ENCODE peak calls at places on chromosomes 16 and 17, in nine cellular contexts. V, M, K, Y, R, A, N, X and H are unnamed samples. For H3K4me1, the result is how much of the 10 kb centered on the place peaks cover.

GRCh38 chr16:80503144-80503543 is 37.6 kb upstream of the DYNLRB2 start:
- DNase-seq in V (no peak), M (no peak), K (no peak), Y (no peak), R (no peak), A (no peak), N (no peak), X (no peak), H (no peak)

GRCh38 chr17:74373838-74374606 is 6.7 kb downstream of the GPR142 start:
- DNase-seq in V (no peak), M (no peak), K (no peak), Y (no peak), R (peak), A (no peak), N (peak), X (no peak), H (no peak)

GRCh38 chr16:82361885-82362284 is 191.9 kb upstream of the MPHOSPH6 start:
- DNase-seq in V (no peak), M (no peak), K (no peak), Y (no peak), R (no peak), A (no peak), N (no peak), X (no peak), H (no peak)

GRCh38 chr17:38871247-38871991 is 1.6 kb downstream of the LASP1 start:
- DNase-seq in V (peak), M (no peak), K (peak), Y (peak), R (peak), A (peak), N (peak), X (peak), H (peak)

GRCh38 chr17:15782809-15783208 is 50.7 kb downstream of the TBC1D26 start:
- DNase-seq in V (no peak), M (no peak), K (peak), Y (peak), R (peak), A (no peak), N (peak), X (no peak), H (no peak)

GRCh38 chr16:57380671-57381462 is 8.6 kb downstream of the CX3CL1 start:
- DNase-seq in V (no peak), M (no peak), K (no peak), Y (peak), R (peak), A (no peak), N (peak), X (no peak), H (no peak)

GRCh38 chr17:45886852-45887251 is 7.5 kb upstream of the MAPT start:
- DNase-seq in V (no peak), M (no peak), K (no peak), Y (no peak), R (no peak), A (no peak), N (no peak), X (no peak), H (no peak)

GRCh38 chr16:57482845-57483545 is 3.3 kb downstream of the DOK4 start:
- DNase-seq in V (no peak), M (no peak), K (peak), Y (no peak), R (peak), A (peak), N (no peak), X (no peak), H (no peak)

GRCh38 chr17:75130632-75131277 is 787 bp downstream of the NT5C start:
- DNase-seq in V (peak), M (no peak), K (peak), Y (peak), R (peak), A (peak), N (peak), X (no peak), H (no peak)

GRCh38 chr17:77594416-77595209 is 363.9 kb upstream of the TNRC6C start:
- DNase-seq in V (no peak), M (no peak), K (peak), Y (no peak), R (no peak), A (peak), N (no peak), X (no peak), H (no peak)

GRCh38 chr17:76384987-76385891 is 830 bp downstream of the SPHK1 start:
- DNase-seq in V (peak), M (no peak), K (peak), Y (peak), R (peak), A (peak), N (peak), X (peak), H (peak)

GRCh38 chr17:2075336-2076056 is 20.6 kb downstream of the HIC1 start:
- DNase-seq in V (peak), M (no peak), K (peak), Y (peak), R (no peak), A (peak), N (no peak), X (no peak), H (no peak)

GRCh38 chr17:41734139-41734948 is at the start of gene HAP1:
- DNase-seq in V (peak), M (no peak), K (no peak), Y (peak), R (peak), A (peak), N (no peak), X (no peak), H (no peak)

GRCh38 chr16:80948886-80949502 is 57.7 kb downstream of the CMC2 start:
- DNase-seq in V (peak), M (no peak), K (peak), Y (peak), R (no peak), A (peak), N (peak), X (no peak), H (no peak)

GRCh38 chr17:81714412-81715106 is 2.5 kb downstream of the SLC25A10 start:
- DNase-seq in V (no peak), M (no peak), K (no peak), Y (peak), R (no peak), A (no peak), N (no peak), X (no peak), H (no peak)

GRCh38 chr16:9446471-9447194 is 355.2 kb downstream of the HAPSTR1 start:
- DNase-seq in V (peak), M (no peak), K (no peak), Y (no peak), R (peak), A (no peak), N (no peak), X (no peak), H (no peak)

GRCh38 chr16:30728321-30728720 is 19.9 kb upstream of the PHKG2 start:
- DNase-seq in V (no peak), M (no peak), K (no peak), Y (no peak), R (no peak), A (no peak), N (no peak), X (no peak), H (no peak)

GRCh38 chr17:43658890-43659289 is 2.8 kb downstream of the MEOX1 start:
- DNase-seq in V (no peak), M (no peak), K (no peak), Y (no peak), R (no peak), A (peak), N (no peak), X (no peak), H (no peak)

GRCh38 chr17:67281736-67282135 is 36.7 kb upstream of the HELZ start:
- DNase-seq in V (peak), M (no peak), K (no peak), Y (no peak), R (no peak), A (no peak), N (no peak), X (no peak), H (peak)

GRCh38 chr17:38416840-38417209 is 11.4 kb upstream of the ARHGAP23 start:
- DNase-seq in V (no peak), M (no peak), K (no peak), Y (no peak), R (no peak), A (no peak), N (no peak), X (no peak), H (no peak)

GRCh38 chr17:31433091-31433790 is 41.8 kb downstream of the RAB11FIP4 start:
- DNase-seq in V (no peak), M (no peak), K (no peak), Y (no peak), R (no peak), A (no peak), N (no peak), X (no peak), H (no peak)

GRCh38 chr17:1592751-1593629 is 30.4 kb upstream of the PITPNA start:
- DNase-seq in V (no peak), M (no peak), K (no peak), Y (no peak), R (no peak), A (no peak), N (peak), X (no peak), H (no peak)

GRCh38 chr17:4908301-4908700 is 5.4 kb upstream of the CHRNE start:
- DNase-seq in V (peak), M (no peak), K (no peak), Y (no peak), R (no peak), A (peak), N (no peak), X (no peak), H (peak)

GRCh38 chr16:57623251-57624043 is 5.0 kb upstream of the ADGRG1 start:
- DNase-seq in V (peak), M (no peak), K (no peak), Y (peak), R (peak), A (peak), N (peak), X (no peak), H (peak)

GRCh38 chr17:45826919-45827628 is 17.6 kb upstream of the SPPL2C start:
- DNase-seq in V (no peak), M (no peak), K (no peak), Y (no peak), R (no peak), A (no peak), N (no peak), X (no peak), H (no peak)

GRCh38 chr17:40540448-40540847 is 24.8 kb downstream of the CCR7 start:
- DNase-seq in V (peak), M (no peak), K (no peak), Y (peak), R (no peak), A (no peak), N (no peak), X (no peak), H (no peak)

GRCh38 chr17:81601525-81602120 is 35.3 kb downstream of the NPLOC4 start:
- DNase-seq in V (peak), M (no peak), K (peak), Y (no peak), R (peak), A (peak), N (peak), X (no peak), H (peak)

GRCh38 chr17:7856081-7856791 is 1.1 kb downstream of the NAA38 start:
- DNase-seq in V (no peak), M (peak), K (peak), Y (peak), R (peak), A (peak), N (peak), X (no peak), H (peak)

GRCh38 chr17:79561486-79562116 is 49.2 kb downstream of the RBFOX3 start:
- DNase-seq in V (no peak), M (no peak), K (no peak), Y (no peak), R (no peak), A (no peak), N (no peak), X (no peak), H (no peak)

GRCh38 chr17:15262291-15263205 is 2.6 kb downstream of the PMP22 start:
- DNase-seq in V (peak), M (peak), K (peak), Y (peak), R (peak), A (peak), N (peak), X (peak), H (peak)

GRCh38 chr16:65767125-65767524 is 599.4 kb upstream of the CDH5 start:
- DNase-seq in V (peak), M (no peak), K (no peak), Y (no peak), R (no peak), A (peak), N (no peak), X (no peak), H (no peak)

GRCh38 chr17:2282297-2282873 is 21.2 kb downstream of the SMG6 start:
- DNase-seq in V (peak), M (no peak), K (no peak), Y (no peak), R (no peak), A (peak), N (no peak), X (no peak), H (no peak)

GRCh38 chr16:86110726-86111125 is 211.8 kb downstream of the IRF8 start:
- DNase-seq in V (no peak), M (no peak), K (no peak), Y (no peak), R (no peak), A (no peak), N (no peak), X (no peak), H (no peak)

GRCh38 chr16:49701867-49702494 is 153.9 kb downstream of the ZNF423 start:
- DNase-seq in V (peak), M (peak), K (peak), Y (peak), R (peak), A (peak), N (peak), X (peak), H (no peak)
- H3K4me1 ChIP-seq in V (under half), M (half or more), K (under half), Y (under half), R (under half), A (half or more), N (under half), X (under half), H (under half)

GRCh38 chr17:10756604-10757003 is 26.8 kb upstream of the TMEM220 start:
- DNase-seq in V (no peak), M (no peak), K (no peak), Y (no peak), R (peak), A (no peak), N (no peak), X (no peak), H (no peak)
- H3K4me1 ChIP-seq in V (under half), M (under half), K (under half), Y (under half), R (under half), A (under half), N (under half), X (under half), H (under half)

GRCh38 chr16:76670125-76670857 is 393.1 kb downstream of the CNTNAP4 start:
- DNase-seq in V (no peak), M (no peak), K (no peak), Y (no peak), R (no peak), A (no peak), N (no peak), X (no peak), H (no peak)
- H3K4me1 ChIP-seq in V (under half), M (under half), K (under half), Y (under half), R (under half), A (under half), N (under half), X (under half), H (under half)

GRCh38 chr16:83958137-83958810 is 5.2 kb downstream of the OSGIN1 start:
- DNase-seq in V (no peak), M (no peak), K (no peak), Y (no peak), R (no peak), A (no peak), N (no peak), X (no peak), H (no peak)

GRCh38 chr16:83956336-83957289 is 3.6 kb downstream of the OSGIN1 start:
- DNase-seq in V (peak), M (peak), K (peak), Y (peak), R (peak), A (peak), N (peak), X (peak), H (no peak)

GRCh38 chr16:83958842-83959565 is 6.0 kb downstream of the OSGIN1 start:
- DNase-seq in V (no peak), M (no peak), K (no peak), Y (no peak), R (no peak), A (no peak), N (no peak), X (no peak), H (no peak)

GRCh38 chr16:83955218-83956130 is 2.4 kb downstream of the OSGIN1 start:
- DNase-seq in V (no peak), M (no peak), K (no peak), Y (no peak), R (no peak), A (no peak), N (peak), X (no peak), H (no peak)

GRCh38 chr16:83957296-83957855 is 4.3 kb downstream of the OSGIN1 start:
- DNase-seq in V (no peak), M (no peak), K (no peak), Y (no peak), R (no peak), A (no peak), N (no peak), X (no peak), H (no peak)
- H3K4me1 ChIP-seq in V (under half), M (under half), K (under half), Y (under half), R (under half), A (under half), N (under half), X (under half), H (under half)

GRCh38 chr16:19139436-19140091 is 25.8 kb downstream of the ITPRIPL2 start:
- DNase-seq in V (no peak), M (no peak), K (no peak), Y (no peak), R (no peak), A (no peak), N (no peak), X (no peak), H (no peak)
- H3K4me1 ChIP-seq in V (under half), M (half or more), K (under half), Y (under half), R (under half), A (under half), N (under half), X (under half), H (under half)